ENCODE peak calls at places on chromosomes 11 and 22, in four cellular contexts. O is GM12878, G is WTC11, R is K562. W is an unnamed sample.

GRCh38 chr11:64001552-64002427 is 15.6 kb downstream of the OTUB1 start:
- DNase-seq in R (no peak), O (no peak), G (no peak), W (peak)

GRCh38 chr11:7600205-7600775 is 73.0 kb downstream of the CYB5R2 start:
- DNase-seq in G (no peak), R (peak), O (no peak), W (no peak)

GRCh38 chr11:120079750-120080610 is 57.9 kb downstream of the TRIM29 start:
- DNase-seq in O (no peak), G (peak), R (peak), W (no peak)

GRCh38 chr11:19938051-19938856 is 222.0 kb downstream of the DBX1 start:
- DNase-seq in R (peak), G (peak), O (no peak), W (peak)

GRCh38 chr11:100883860-100884259 is 196.8 kb downstream of the ARHGAP42 start:
- DNase-seq in R (no peak), G (no peak), O (no peak), W (no peak)

GRCh38 chr11:9943346-9944110 is 279.7 kb downstream of the SWAP70 start:
- DNase-seq in R (no peak), G (no peak), O (no peak), W (no peak)

GRCh38 chr11:111945198-111945597 is 8.1 kb downstream of the DIXDC1 start:
- DNase-seq in R (no peak), G (no peak), O (no peak), W (no peak)

GRCh38 chr11:43916621-43917020 is 25.8 kb upstream of the C11orf96 start:
- DNase-seq in G (no peak), R (no peak), O (no peak), W (peak)

GRCh38 chr11:47924184-47924671 is 56.1 kb upstream of the PTPRJ start:
- DNase-seq in R (no peak), O (no peak), G (no peak), W (no peak)

GRCh38 chr11:128341767-128342318 is 245.5 kb downstream of the ETS1 start:
- DNase-seq in G (no peak), O (no peak), R (no peak), W (no peak)

GRCh38 chr11:24407733-24408132 is 89.1 kb upstream of the LUZP2 start:
- DNase-seq in O (no peak), G (no peak), R (no peak), W (no peak)

GRCh38 chr11:127000291-127000968 is at the start of gene KIRREL3:
- DNase-seq in O (no peak), G (peak), R (no peak), W (peak)

GRCh38 chr11:68397256-68397655 is 63.3 kb upstream of the PPP6R3 start:
- DNase-seq in O (no peak), R (no peak), G (no peak), W (no peak)

GRCh38 chr22:34055525-34056200 is 135.4 kb upstream of the LARGE1 start:
- DNase-seq in R (peak), G (peak), O (no peak), W (peak)

GRCh38 chr11:4593739-4594138 is at the start of gene OR52I1:
- DNase-seq in R (no peak), O (no peak), G (no peak), W (no peak)

GRCh38 chr11:130859896-130860295 is 56.4 kb downstream of the SNX19 start:
- DNase-seq in G (no peak), R (no peak), O (no peak), W (no peak)

GRCh38 chr11:830295-831131 is 2.2 kb upstream of the CD151 start:
- DNase-seq in O (no peak), G (peak), R (no peak), W (peak)

GRCh38 chr22:24994070-24994763 is 41.7 kb downstream of the KIAA1671 start:
- DNase-seq in O (no peak), G (peak), R (no peak), W (no peak)

GRCh38 chr22:46673677-46674236 is 53.6 kb downstream of the GRAMD4 start:
- DNase-seq in R (no peak), O (no peak), G (no peak), W (no peak)

GRCh38 chr22:42262964-42263363 is 7.5 kb downstream of the TCF20 start:
- DNase-seq in O (peak), R (peak), G (no peak), W (no peak)

GRCh38 chr11:62999649-63000048 is 14.9 kb upstream of the SLC22A6 start:
- DNase-seq in R (no peak), G (no peak), O (no peak), W (no peak)

GRCh38 chr11:69006816-69007215 is 6.2 kb downstream of the MRGPRF start:
- DNase-seq in R (no peak), O (no peak), G (no peak), W (no peak)

GRCh38 chr11:47487421-47487820 is 38.5 kb upstream of the RAPSN start:
- DNase-seq in R (no peak), O (no peak), G (no peak), W (no peak)

GRCh38 chr11:133164986-133165385 is 367.3 kb downstream of the OPCML start:
- DNase-seq in O (no peak), G (no peak), R (no peak), W (no peak)

GRCh38 chr11:13962562-13963168 is at the start of gene SPON1:
- DNase-seq in O (no peak), R (no peak), G (peak), W (peak)

GRCh38 chr11:47400813-47401279 is 7.5 kb upstream of the SLC39A13 start:
- DNase-seq in R (peak), O (peak), G (no peak), W (peak)

GRCh38 chr11:130886704-130887103 is 29.6 kb downstream of the SNX19 start:
- DNase-seq in G (no peak), R (no peak), O (no peak), W (no peak)

GRCh38 chr11:79209540-79210266 is 231.1 kb downstream of the TENM4 start:
- DNase-seq in G (no peak), O (no peak), R (no peak), W (no peak)

GRCh38 chr11:31764186-31764730 is 46.9 kb downstream of the PAX6 start:
- DNase-seq in G (no peak), O (no peak), R (no peak), W (no peak)
- TF ChIP-seq USF1 in G (no peak), O (no peak), R (no peak), W (no peak)

GRCh38 chr11:87583931-87584330 is 546.2 kb downstream of the TMEM135 start:
- DNase-seq in R (no peak), O (no peak), G (no peak), W (no peak)
- TF ChIP-seq USF1 in R (no peak), O (no peak), G (no peak), W (no peak)

GRCh38 chr22:31120230-31120629 is 2.5 kb upstream of the INPP5J start:
- DNase-seq in R (peak), O (no peak), G (no peak), W (no peak)

GRCh38 chr22:31121403-31121802 is 1.4 kb upstream of the INPP5J start:
- DNase-seq in G (no peak), R (no peak), O (no peak), W (no peak)

GRCh38 chr22:31118046-31118820 is 4.5 kb upstream of the INPP5J start:
- DNase-seq in G (no peak), O (no peak), R (no peak), W (no peak)

GRCh38 chr22:31120642-31121041 is 2.1 kb upstream of the INPP5J start:
- DNase-seq in R (no peak), G (no peak), O (no peak), W (no peak)

DNA sequence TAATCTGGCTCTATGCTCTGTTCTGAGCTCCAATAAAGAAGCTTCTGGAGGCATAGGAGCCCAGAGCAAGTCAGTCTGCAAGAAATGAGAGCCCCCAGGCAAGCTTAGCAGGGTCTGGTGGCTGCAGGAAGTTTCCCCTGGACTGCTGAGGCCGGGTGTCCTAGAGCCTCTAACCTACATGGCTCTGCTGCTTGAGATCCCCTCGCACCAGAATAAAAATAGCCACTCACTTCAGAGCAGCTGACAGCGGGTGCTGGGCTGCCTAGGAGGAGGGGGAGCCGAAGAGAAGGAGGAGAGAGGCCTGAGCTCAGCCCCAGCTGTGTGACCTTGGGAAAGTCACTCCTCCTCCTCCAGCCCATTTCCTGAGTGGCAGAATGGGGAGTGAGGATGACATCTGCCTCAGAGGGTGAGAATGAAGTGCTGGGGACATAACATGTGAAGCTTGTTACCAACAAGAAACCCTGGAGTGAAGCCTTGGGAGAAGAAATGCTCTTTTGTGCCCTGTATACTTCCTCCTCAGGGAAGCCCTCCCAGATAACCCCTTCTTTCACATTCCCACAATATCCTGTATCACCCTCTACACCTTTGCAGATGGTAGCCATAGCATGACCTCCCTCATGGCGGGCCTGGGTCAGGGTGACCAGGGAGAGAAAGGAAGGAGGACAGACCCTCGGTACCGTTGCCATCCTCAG is 3.6 kb upstream of the INPP5J start:
- DNase-seq in O (no peak), R (peak), G (no peak), W (no peak)
- TF ChIP-seq USF1 in O (no peak), R (no peak), G (no peak), W (no peak)

DNA sequence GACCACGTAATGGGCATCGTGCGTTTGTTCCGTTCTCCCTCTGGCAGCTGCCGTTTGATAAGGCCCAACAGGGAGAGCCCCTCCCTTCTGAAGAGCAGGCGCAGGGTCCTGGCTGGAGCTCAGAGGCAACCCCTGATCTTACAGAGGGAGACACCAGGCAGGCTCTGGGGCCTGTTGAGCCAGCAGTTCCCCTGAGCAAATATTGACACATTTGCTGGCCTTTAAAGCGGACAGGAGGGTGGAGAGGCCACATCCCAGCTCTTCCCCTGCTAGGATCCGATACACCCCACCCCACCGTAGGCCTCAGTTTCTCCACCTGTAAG is 11.8 kb upstream of the C1QTNF6 start:
- DNase-seq in R (no peak), O (no peak), G (no peak), W (peak)
- TF ChIP-seq USF1 in R (no peak), O (no peak), G (no peak), W (no peak)

GRCh38 chr11:118935381-118935780 is 9.7 kb upstream of the BCL9L start:
- DNase-seq in G (no peak), R (no peak), O (no peak), W (no peak)

GRCh38 chr11:118939412-118939915 is 13.7 kb upstream of the BCL9L start:
- DNase-seq in O (no peak), R (no peak), G (no peak), W (no peak)

GRCh38 chr11:118938491-118939411 is 13.0 kb upstream of the BCL9L start:
- DNase-seq in R (no peak), G (no peak), O (no peak), W (no peak)

DNA sequence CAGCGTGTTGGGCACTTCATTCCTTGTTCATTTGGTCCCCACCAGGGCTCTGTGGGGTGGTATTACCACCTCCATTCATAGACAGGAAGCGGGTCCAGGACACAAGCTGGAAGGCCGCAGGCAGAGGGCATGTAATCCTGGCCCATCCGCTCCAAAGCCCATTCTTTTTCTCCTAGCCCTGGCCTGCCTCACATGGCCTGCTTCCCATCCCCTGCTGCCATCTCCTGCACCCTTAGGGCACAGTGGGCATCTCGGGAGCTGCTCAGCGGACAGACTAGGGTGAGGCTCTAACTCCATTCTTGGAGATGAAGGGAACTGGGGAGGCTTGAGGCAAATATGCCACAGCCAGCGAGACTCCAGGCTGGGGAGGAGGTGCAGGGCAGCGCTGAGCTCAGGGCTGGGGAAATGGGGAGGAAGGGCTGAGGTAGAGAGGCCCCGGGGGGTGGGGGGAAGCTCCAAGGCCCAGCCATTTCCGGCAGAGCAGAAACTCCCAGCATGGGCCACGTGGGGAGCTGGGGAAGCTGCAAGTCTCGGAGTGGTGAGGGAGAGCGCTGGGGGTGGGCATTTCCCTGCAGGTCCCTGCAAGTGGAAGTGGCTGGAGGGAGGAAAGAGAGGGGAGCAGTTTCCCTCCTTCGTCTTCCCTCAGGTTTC is 14.3 kb upstream of the BCL9L start:
- DNase-seq in R (peak), O (no peak), G (peak), W (peak)
- TF ChIP-seq USF1 in R (no peak), O (peak), G (no peak), W (no peak)

DNA sequence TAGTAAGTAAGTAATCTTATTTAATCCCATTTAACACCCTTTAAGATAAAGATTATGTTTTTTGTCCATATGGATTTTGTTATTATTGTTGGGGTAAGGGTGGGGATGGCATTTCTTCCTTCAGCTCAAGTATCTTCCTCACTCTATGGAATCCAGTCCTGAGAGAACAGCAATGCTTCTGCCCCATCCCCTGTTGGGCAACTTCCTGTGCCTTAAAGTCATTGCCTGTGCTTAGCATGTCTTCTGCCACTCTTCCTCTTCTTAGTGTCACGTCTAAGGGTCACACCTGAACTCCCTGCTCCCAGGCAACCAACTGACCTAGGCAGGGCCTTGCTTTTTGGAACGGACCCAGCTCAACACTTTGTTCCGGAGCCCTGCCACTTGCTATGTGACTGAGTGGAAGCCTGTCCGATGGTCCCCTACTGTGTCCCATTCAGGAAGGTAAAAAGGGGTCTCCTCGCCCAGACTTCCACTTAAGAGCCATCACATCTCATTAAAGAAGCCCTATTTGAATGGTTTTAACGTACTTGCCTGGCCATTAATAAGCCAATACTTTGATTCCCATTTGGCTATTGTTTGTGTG is 59.3 kb downstream of the RAB38 start:
- DNase-seq in G (no peak), O (no peak), R (no peak), W (no peak)
- TF ChIP-seq USF1 in G (no peak), O (no peak), R (no peak), W (no peak)

GRCh38 chr11:29024386-29024785 is 916.2 kb downstream of the METTL15 start:
- DNase-seq in R (no peak), O (no peak), G (no peak), W (no peak)
- TF ChIP-seq USF1 in R (no peak), O (no peak), G (no peak), W (no peak)

W was measured in SK-N-SH.